ENCODE peak calls at places on chromosomes 3 and 15, in six cellular contexts. V, J, P, W, D and A are unnamed samples.

GRCh38 chr3:24290596-24290995 is 204.1 kb downstream of the THRB start:
- DNase-seq in V (no peak), J (no peak), P (no peak), W (no peak), D (no peak), A (no peak)

GRCh38 chr3:6262035-6262434 is 598.9 kb upstream of the GRM7 start:
- DNase-seq in V (no peak), J (no peak), P (no peak), W (no peak), D (no peak), A (no peak)

GRCh38 chr3:151391715-151392114 is 7.2 kb upstream of the P2RY12 start:
- DNase-seq in V (no peak), J (no peak), P (no peak), W (no peak), D (no peak), A (no peak)

GRCh38 chr15:100723323-100723801 is 121.0 kb downstream of the ASB7 start:
- DNase-seq in V (no peak), J (no peak), P (no peak), W (no peak), D (no peak), A (no peak)

GRCh38 chr3:194880940-194881925 is 195.6 kb downstream of the FAM43A start:
- DNase-seq in V (no peak), J (no peak), P (no peak), W (no peak), D (no peak), A (no peak)

GRCh38 chr15:58447244-58448010 is 15.6 kb downstream of the LIPC start:
- DNase-seq in V (no peak), J (peak), P (no peak), W (no peak), D (no peak), A (no peak)

GRCh38 chr3:184598220-184598927 is 36.8 kb downstream of the EPHB3 start:
- DNase-seq in V (no peak), J (no peak), P (no peak), W (no peak), D (no peak), A (no peak)

GRCh38 chr3:12132881-12133280 is 25.8 kb downstream of the TIMP4 start:
- DNase-seq in V (no peak), J (no peak), P (no peak), W (no peak), D (no peak), A (no peak)

GRCh38 chr3:128170866-128171516 is 17.7 kb downstream of the EEFSEC start:
- DNase-seq in V (peak), J (peak), P (peak), W (no peak), D (no peak), A (peak)

GRCh38 chr3:50201573-50202315 is 3.3 kb upstream of the SLC38A3 start:
- DNase-seq in V (no peak), J (no peak), P (no peak), W (no peak), D (no peak), A (peak)

GRCh38 chr3:48024401-48024800 is 8.2 kb upstream of the MAP4 start:
- DNase-seq in V (no peak), J (peak), P (no peak), W (no peak), D (no peak), A (no peak)

GRCh38 chr15:32855942-32856341 is 138.1 kb downstream of the GREM1 start:
- DNase-seq in V (peak), J (peak), P (no peak), W (no peak), D (no peak), A (no peak)

GRCh38 chr15:78211189-78211921 is 23.0 kb downstream of the ACSBG1 start:
- DNase-seq in V (peak), J (peak), P (no peak), W (peak), D (peak), A (peak)

GRCh38 chr3:24145981-24146822 is 201.1 kb downstream of the NR1D2 start:
- DNase-seq in V (peak), J (peak), P (no peak), W (no peak), D (no peak), A (no peak)

GRCh38 chr3:60314064-60314463 is 937.2 kb downstream of the FHIT start:
- DNase-seq in V (no peak), J (no peak), P (no peak), W (no peak), D (no peak), A (no peak)

GRCh38 chr15:49624046-49624445 is 3.2 kb downstream of the DTWD1 start:
- DNase-seq in V (no peak), J (peak), P (no peak), W (no peak), D (no peak), A (no peak)

GRCh38 chr3:102225407-102226132 is 209.2 kb upstream of the ZPLD1 start:
- DNase-seq in V (peak), J (peak), P (peak), W (no peak), D (no peak), A (no peak)

GRCh38 chr15:98807262-98807661 is 158.9 kb downstream of the IGF1R start:
- DNase-seq in V (no peak), J (peak), P (no peak), W (no peak), D (no peak), A (no peak)

GRCh38 chr3:72099331-72100061 is 314.5 kb upstream of the PROK2 start:
- DNase-seq in V (no peak), J (no peak), P (no peak), W (no peak), D (no peak), A (no peak)

GRCh38 chr3:66138336-66139234 is 82.2 kb upstream of the SLC25A26 start:
- DNase-seq in V (peak), J (peak), P (no peak), W (no peak), D (no peak), A (peak)

GRCh38 chr3:124119056-124119721 is 127.3 kb upstream of the ROPN1 start:
- DNase-seq in V (peak), J (peak), P (no peak), W (no peak), D (no peak), A (no peak)